ENCODE peak calls at places on chromosome 15, in six cellular contexts. One of them, this sample, is unnamed.

GRCh38 chr15:78811124-78811824 is at the start of gene ADAMTS7:
- DNase-seq in GM23248: peak
- DNase-seq in HepG2: no peak
- DNase-seq in PC-3: peak
- DNase-seq in PC-9: peak
- DNase-seq in fibroblast of lung: peak
- DNase-seq in this sample: no peak

GRCh38 chr15:69031013-69032001 is 16.8 kb downstream of the NOX5 start:
- DNase-seq in PC-9: peak
- DNase-seq in PC-3: peak
- DNase-seq in HepG2: no peak
- DNase-seq in fibroblast of lung: peak
- DNase-seq in GM23248: peak
- DNase-seq in this sample: no peak

GRCh38 chr15:40894689-40895308 is 549 bp downstream of the VPS18 start:
- DNase-seq in PC-3: peak
- DNase-seq in HepG2: peak
- DNase-seq in PC-9: peak
- DNase-seq in fibroblast of lung: peak
- DNase-seq in GM23248: peak
- DNase-seq in this sample: no peak

GRCh38 chr15:43185161-43186002 is at the start of gene CCNDBP1:
- DNase-seq in PC-9: peak
- DNase-seq in fibroblast of lung: peak
- DNase-seq in HepG2: peak
- DNase-seq in GM23248: peak
- DNase-seq in PC-3: peak
- DNase-seq in this sample: peak

GRCh38 chr15:57034613-57035012 is 116.2 kb downstream of the TCF12 start:
- DNase-seq in PC-3: no peak
- DNase-seq in fibroblast of lung: no peak
- DNase-seq in PC-9: no peak
- DNase-seq in GM23248: no peak
- DNase-seq in HepG2: no peak
- DNase-seq in this sample: no peak

GRCh38 chr15:101506491-101506890 is 17.0 kb upstream of the PCSK6 start:
- DNase-seq in HepG2: no peak
- DNase-seq in PC-3: no peak
- DNase-seq in fibroblast of lung: no peak
- DNase-seq in GM23248: no peak
- DNase-seq in PC-9: no peak
- DNase-seq in this sample: no peak

GRCh38 chr15:52709172-52709979 is 30.2 kb upstream of the ATOSA start:
- DNase-seq in PC-3: no peak
- DNase-seq in fibroblast of lung: no peak
- DNase-seq in PC-9: peak
- DNase-seq in GM23248: no peak
- DNase-seq in HepG2: peak
- DNase-seq in this sample: peak

GRCh38 chr15:25186906-25187645 is 232.3 kb downstream of the SNRPN start:
- DNase-seq in HepG2: no peak
- DNase-seq in PC-9: no peak
- DNase-seq in GM23248: no peak
- DNase-seq in fibroblast of lung: no peak
- DNase-seq in PC-3: no peak
- DNase-seq in this sample: no peak

GRCh38 chr15:51224428-51224827 is 114.0 kb downstream of the CYP19A1 start:
- DNase-seq in PC-9: no peak
- DNase-seq in fibroblast of lung: peak
- DNase-seq in HepG2: no peak
- DNase-seq in GM23248: peak
- DNase-seq in PC-3: no peak
- DNase-seq in this sample: no peak

GRCh38 chr15:42035362-42035761 is 14.5 kb upstream of the PLA2G4E start:
- DNase-seq in fibroblast of lung: peak
- DNase-seq in PC-9: no peak
- DNase-seq in GM23248: peak
- DNase-seq in PC-3: peak
- DNase-seq in HepG2: no peak
- DNase-seq in this sample: no peak

GRCh38 chr15:40743921-40744809 is 10.9 kb downstream of the RMDN3 start:
- DNase-seq in HepG2: no peak
- DNase-seq in GM23248: peak
- DNase-seq in fibroblast of lung: peak
- DNase-seq in PC-9: no peak
- DNase-seq in PC-3: no peak
- DNase-seq in this sample: peak

GRCh38 chr15:88650556-88650955 is 11.7 kb downstream of the ISG20 start:
- DNase-seq in PC-3: no peak
- DNase-seq in GM23248: no peak
- DNase-seq in HepG2: no peak
- DNase-seq in PC-9: no peak
- DNase-seq in fibroblast of lung: no peak
- DNase-seq in this sample: no peak

GRCh38 chr15:90419202-90419601 is 31.2 kb downstream of the IQGAP1 start:
- DNase-seq in PC-9: no peak
- DNase-seq in PC-3: no peak
- DNase-seq in HepG2: no peak
- DNase-seq in fibroblast of lung: no peak
- DNase-seq in GM23248: peak
- DNase-seq in this sample: no peak

GRCh38 chr15:63918901-63919348 is 85.2 kb upstream of the HERC1 start:
- DNase-seq in HepG2: no peak
- DNase-seq in GM23248: no peak
- DNase-seq in PC-9: no peak
- DNase-seq in fibroblast of lung: no peak
- DNase-seq in PC-3: no peak
- DNase-seq in this sample: no peak

GRCh38 chr15:27956285-27956684 is 142.8 kb downstream of the OCA2 start:
- DNase-seq in GM23248: no peak
- DNase-seq in fibroblast of lung: peak
- DNase-seq in PC-9: no peak
- DNase-seq in PC-3: no peak
- DNase-seq in HepG2: no peak
- DNase-seq in this sample: no peak

GRCh38 chr15:25469377-25469776 is 30.6 kb upstream of the UBE3A start:
- DNase-seq in PC-9: no peak
- DNase-seq in HepG2: no peak
- DNase-seq in PC-3: peak
- DNase-seq in fibroblast of lung: peak
- DNase-seq in GM23248: no peak
- DNase-seq in this sample: no peak

GRCh38 chr15:67186226-67186649 is 68.2 kb downstream of the AAGAB start:
- DNase-seq in PC-3: no peak
- DNase-seq in GM23248: peak
- DNase-seq in HepG2: no peak
- DNase-seq in PC-9: no peak
- DNase-seq in fibroblast of lung: no peak
- DNase-seq in this sample: no peak

GRCh38 chr15:66472176-66472999 is 25.2 kb downstream of the SNAPC5 start:
- DNase-seq in HepG2: peak
- DNase-seq in PC-9: peak
- DNase-seq in GM23248: peak
- DNase-seq in PC-3: no peak
- DNase-seq in fibroblast of lung: peak
- DNase-seq in this sample: no peak

GRCh38 chr15:68610825-68611224 is 32.0 kb downstream of the CORO2B start:
- DNase-seq in fibroblast of lung: no peak
- DNase-seq in PC-3: no peak
- DNase-seq in PC-9: no peak
- DNase-seq in GM23248: no peak
- DNase-seq in HepG2: no peak
- DNase-seq in this sample: no peak

GRCh38 chr15:71791975-71792374 is 18.4 kb upstream of the NR2E3 start:
- DNase-seq in GM23248: no peak
- DNase-seq in HepG2: no peak
- DNase-seq in PC-3: no peak
- DNase-seq in fibroblast of lung: no peak
- DNase-seq in PC-9: no peak
- DNase-seq in this sample: no peak

GRCh38 chr15:87871738-87872315 is 384.7 kb downstream of the NTRK3 start:
- DNase-seq in HepG2: no peak
- DNase-seq in fibroblast of lung: peak
- DNase-seq in PC-3: no peak
- DNase-seq in PC-9: no peak
- DNase-seq in GM23248: peak
- DNase-seq in this sample: no peak

GRCh38 chr15:38647683-38648082 is 83.1 kb upstream of the RASGRP1 start:
- DNase-seq in HepG2: peak
- DNase-seq in fibroblast of lung: peak
- DNase-seq in PC-3: peak
- DNase-seq in GM23248: peak
- DNase-seq in PC-9: no peak
- DNase-seq in this sample: peak

GRCh38 chr15:90086868-90087268 is 15.4 kb downstream of the IDH2 start:
- DNase-seq in PC-3: peak
- DNase-seq in GM23248: peak
- DNase-seq in HepG2: peak
- DNase-seq in fibroblast of lung: no peak
- DNase-seq in PC-9: peak
- DNase-seq in this sample: no peak

DNA sequence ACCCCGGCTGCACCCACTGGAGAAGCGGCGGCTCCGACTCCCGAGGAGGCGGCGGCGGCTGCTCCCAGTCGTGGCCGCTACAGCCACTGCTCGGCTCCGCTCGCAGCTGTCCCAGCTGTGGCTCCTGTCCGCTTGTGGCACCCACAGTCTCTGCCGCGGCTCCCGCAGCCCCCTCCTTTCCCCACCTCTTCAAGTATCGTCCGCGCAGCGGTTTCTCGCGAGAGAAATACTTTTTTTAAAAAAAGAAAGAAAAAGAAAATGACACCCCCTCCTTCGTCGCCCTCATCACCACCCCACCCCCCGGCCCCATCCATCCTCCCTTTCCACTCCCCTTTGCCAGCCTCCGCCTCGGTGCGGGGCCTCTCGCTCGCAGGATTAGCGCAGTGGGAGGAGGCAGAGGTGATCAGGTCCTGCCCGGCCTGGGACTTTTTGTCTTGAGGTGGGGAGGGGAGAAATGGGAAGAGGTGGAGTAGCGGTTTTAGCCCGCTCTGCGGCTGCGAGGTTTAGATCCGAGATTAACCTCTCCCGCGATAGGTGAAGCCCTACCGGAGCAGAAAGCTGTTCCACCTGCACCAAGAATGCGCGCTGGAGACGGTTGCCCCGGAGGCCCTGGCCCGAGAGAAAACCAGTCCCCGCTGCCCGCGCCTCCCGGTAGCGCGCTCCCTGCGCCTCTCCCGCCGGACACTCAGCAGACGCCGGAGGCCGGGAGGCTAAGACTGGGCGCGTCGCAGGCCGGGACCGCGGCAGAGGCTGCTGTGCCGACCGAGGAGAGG is at the start of gene FBN1:
- DNase-seq in fibroblast of lung: peak
- DNase-seq in GM23248: peak
- DNase-seq in PC-9: no peak
- DNase-seq in HepG2: peak
- DNase-seq in PC-3: peak
- DNase-seq in this sample: no peak
- TF ChIP-seq EZH2 in fibroblast of lung: no peak
- TF ChIP-seq EZH2 in GM23248: no peak
- TF ChIP-seq EZH2 in PC-9: no peak
- TF ChIP-seq EZH2 in HepG2: no peak
- TF ChIP-seq EZH2 in PC-3: no peak
- TF ChIP-seq EZH2 in this sample: no peak

DNA sequence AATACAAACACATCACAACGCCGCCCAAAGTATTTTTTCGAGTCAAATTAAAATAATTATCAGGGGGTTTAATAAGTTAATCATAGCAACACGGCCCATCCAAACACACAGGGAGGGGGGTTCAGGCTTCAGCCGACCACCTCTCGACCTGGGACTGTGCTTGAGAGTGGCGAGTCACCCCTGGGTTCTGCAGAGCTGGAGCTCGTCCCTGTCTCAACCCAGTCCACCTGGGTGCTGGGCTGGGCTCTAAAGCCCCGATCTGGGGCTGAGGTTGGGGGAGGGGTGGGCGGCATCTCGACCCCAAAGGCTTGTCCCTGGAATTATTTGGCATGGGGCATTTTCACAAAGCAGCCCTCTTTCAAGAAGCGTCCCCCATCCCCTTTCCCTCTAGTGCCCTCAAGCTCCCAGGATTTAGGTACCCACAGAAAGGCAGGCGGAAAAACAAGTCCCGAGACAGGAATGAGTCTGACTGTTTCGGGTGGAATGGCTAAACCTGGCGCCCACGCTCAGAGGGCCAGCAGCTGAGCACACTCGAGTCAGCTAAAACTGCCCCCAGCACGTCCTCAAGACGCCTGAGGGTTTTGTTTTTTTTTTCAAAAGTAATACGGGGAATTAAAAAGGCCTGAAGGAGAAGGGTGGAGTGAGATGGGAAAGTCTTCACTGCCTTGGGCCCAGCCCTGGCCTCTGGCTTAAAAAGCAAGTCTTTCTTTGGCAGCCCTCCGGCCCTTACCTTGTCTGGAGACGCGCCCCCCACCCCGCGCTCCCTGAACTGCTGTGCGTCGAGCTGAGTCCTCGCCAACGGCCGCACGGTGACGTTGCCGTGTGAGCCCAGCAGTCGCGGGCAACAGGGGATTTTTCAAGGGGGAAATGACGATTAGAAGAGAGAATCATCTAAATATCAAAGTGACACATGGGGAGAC is 32.5 kb downstream of the NR2F2 start:
- DNase-seq in HepG2: no peak
- DNase-seq in PC-3: no peak
- DNase-seq in GM23248: no peak
- DNase-seq in PC-9: no peak
- DNase-seq in fibroblast of lung: no peak
- DNase-seq in this sample: no peak
- TF ChIP-seq EZH2 in HepG2: no peak
- TF ChIP-seq EZH2 in PC-3: no peak
- TF ChIP-seq EZH2 in GM23248: no peak
- TF ChIP-seq EZH2 in PC-9: no peak
- TF ChIP-seq EZH2 in fibroblast of lung: no peak
- TF ChIP-seq EZH2 in this sample: no peak

DNA sequence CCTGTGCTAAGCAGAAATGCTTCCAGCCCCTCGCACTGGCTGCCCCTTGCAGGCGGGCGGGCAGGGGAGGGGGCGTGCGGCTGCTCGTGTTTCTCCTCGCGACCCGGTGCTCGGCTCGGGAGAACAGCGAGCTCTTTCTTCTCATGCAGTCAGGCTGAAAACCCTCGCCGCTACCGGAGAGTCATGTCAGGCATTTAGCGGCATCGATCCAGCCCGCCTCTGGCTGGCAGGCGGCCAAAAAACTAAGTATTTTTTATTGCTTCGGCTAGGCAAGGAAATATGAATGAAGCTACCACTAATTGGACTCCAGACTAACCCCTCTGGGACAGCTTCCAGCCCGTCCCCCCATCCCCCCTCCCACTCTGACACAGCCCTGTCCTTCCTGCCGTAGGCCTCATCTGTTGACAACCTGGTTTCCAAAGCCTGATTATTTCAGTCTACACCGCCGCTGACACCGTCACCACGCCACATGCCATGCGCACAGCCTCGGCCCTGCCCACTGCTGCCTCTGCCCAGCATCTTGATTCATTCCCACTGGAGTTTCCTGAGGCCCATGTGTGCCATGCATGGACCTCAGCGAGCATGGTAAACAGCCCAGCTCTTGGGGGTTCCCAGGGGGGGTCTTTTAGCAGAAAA is 35.3 kb downstream of the TLE3 start:
- DNase-seq in GM23248: no peak
- DNase-seq in fibroblast of lung: peak
- DNase-seq in PC-9: no peak
- DNase-seq in PC-3: peak
- DNase-seq in HepG2: no peak
- DNase-seq in this sample: no peak
- TF ChIP-seq EZH2 in GM23248: no peak
- TF ChIP-seq EZH2 in fibroblast of lung: no peak
- TF ChIP-seq EZH2 in PC-9: no peak
- TF ChIP-seq EZH2 in PC-3: no peak
- TF ChIP-seq EZH2 in HepG2: no peak
- TF ChIP-seq EZH2 in this sample: no peak

GRCh38 chr15:96361309-96362000 is 31.0 kb downstream of the NR2F2 start:
- DNase-seq in fibroblast of lung: no peak
- DNase-seq in GM23248: no peak
- DNase-seq in HepG2: no peak
- DNase-seq in PC-9: no peak
- DNase-seq in PC-3: no peak
- DNase-seq in this sample: no peak
- TF ChIP-seq EZH2 in fibroblast of lung: no peak
- TF ChIP-seq EZH2 in GM23248: no peak
- TF ChIP-seq EZH2 in HepG2: no peak
- TF ChIP-seq EZH2 in PC-9: no peak
- TF ChIP-seq EZH2 in PC-3: no peak
- TF ChIP-seq EZH2 in this sample: peak